ENCODE peak calls at places on chromosomes 6 and 20, in five cellular contexts. E, Q, T, B and H are unnamed samples.

GRCh38 chr6:38143191-38144154 is 323.9 kb downstream of the ZFAND3 start:
- DNase-seq in E (no peak), Q (no peak), T (no peak), B (no peak), H (no peak)

GRCh38 chr20:23652371-23652770 is 14.6 kb upstream of the CST3 start:
- DNase-seq in E (no peak), Q (no peak), T (no peak), B (no peak), H (no peak)

GRCh38 chr6:70590387-70590786 is 23.7 kb downstream of the SDHAF4 start:
- DNase-seq in E (no peak), Q (no peak), T (no peak), B (no peak), H (no peak)

GRCh38 chr6:44247338-44248302 is 719 bp downstream of the HSP90AB1 start:
- DNase-seq in E (peak; percentile 80), Q (no peak), T (peak; percentile 62), B (peak; percentile 77), H (peak; percentile 83)

GRCh38 chr6:12288844-12289654 is 1.1 kb upstream of the EDN1 start:
- DNase-seq in E (peak; percentile 58), Q (no peak), T (peak; percentile 62), B (peak; percentile 34), H (peak; percentile 81)

GRCh38 chr20:1033751-1034419 is 31.8 kb upstream of the RSPO4 start:
- DNase-seq in E (no peak), Q (no peak), T (no peak), B (no peak), H (peak; percentile 59)

GRCh38 chr20:15012551-15012950 is 675.1 kb upstream of the FLRT3 start:
- DNase-seq in E (no peak), Q (no peak), T (no peak), B (peak; percentile 43), H (no peak)

GRCh38 chr6:90790696-90791095 is 203.8 kb upstream of the MAP3K7 start:
- DNase-seq in E (no peak), Q (no peak), T (no peak), B (no peak), H (no peak)

GRCh38 chr6:24908555-24908954 is 27.2 kb downstream of the RIPOR2 start:
- DNase-seq in E (no peak), Q (no peak), T (no peak), B (no peak), H (no peak)

GRCh38 chr20:2539341-2539740 is 3.0 kb downstream of the TMC2 start:
- DNase-seq in E (no peak), Q (no peak), T (no peak), B (no peak), H (no peak)

GRCh38 chr6:27250955-27251671 is 3.6 kb downstream of the PRSS16 start:
- DNase-seq in E (no peak), Q (peak; percentile 90), T (peak; percentile 92), B (no peak), H (peak; percentile 77)

GRCh38 chr6:27254566-27254965 is 7.1 kb downstream of the PRSS16 start:
- DNase-seq in E (no peak), Q (no peak), T (no peak), B (no peak), H (no peak)

GRCh38 chr6:27248783-27249182 is 1.3 kb downstream of the PRSS16 start:
- DNase-seq in E (no peak), Q (no peak), T (no peak), B (no peak), H (no peak)

GRCh38 chr6:27250277-27250954 is 2.9 kb downstream of the PRSS16 start:
- DNase-seq in E (no peak), Q (no peak), T (no peak), B (no peak), H (no peak)

DNA sequence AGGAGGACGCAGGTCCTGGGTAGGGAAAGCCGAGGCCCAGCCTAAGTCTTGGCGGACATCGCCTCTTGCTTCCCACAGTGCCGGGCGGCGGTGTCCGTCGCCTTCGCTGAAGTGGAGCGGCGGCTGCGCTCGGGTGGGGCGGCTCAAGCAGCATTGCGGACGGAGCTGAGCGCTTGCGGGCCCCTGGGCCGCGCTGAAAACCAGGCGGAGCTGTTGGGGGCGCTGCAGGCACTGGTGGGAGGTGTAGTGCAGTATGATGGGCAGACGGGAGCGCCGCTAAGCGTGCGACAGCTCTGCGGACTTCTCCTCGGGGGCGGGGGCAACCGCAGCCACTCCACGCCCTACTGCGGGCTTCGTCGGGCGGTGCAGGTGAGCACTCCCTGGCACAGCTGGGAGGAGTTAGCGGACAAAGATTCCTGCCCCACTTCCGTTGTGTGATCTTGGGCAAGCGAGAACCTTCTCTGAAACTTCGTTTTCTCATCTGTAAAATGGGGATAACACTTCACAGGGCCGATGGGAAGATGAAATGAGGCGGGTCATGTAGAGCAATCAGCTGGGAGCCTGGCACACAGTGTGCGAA is 4.3 kb downstream of the PRSS16 start:
- DNase-seq in E (no peak), Q (peak; percentile 91), T (peak; percentile 79), B (no peak), H (peak; percentile 79)
- H3K27me3 ChIP-seq in E (no peaks in the 10 kb centered on the region), Q (no peaks in the 10 kb centered on the region), T (no peaks in the 10 kb centered on the region), B (peaks cover 10% of the 10 kb centered on the region), H (no peaks in the 10 kb centered on the region)

DNA sequence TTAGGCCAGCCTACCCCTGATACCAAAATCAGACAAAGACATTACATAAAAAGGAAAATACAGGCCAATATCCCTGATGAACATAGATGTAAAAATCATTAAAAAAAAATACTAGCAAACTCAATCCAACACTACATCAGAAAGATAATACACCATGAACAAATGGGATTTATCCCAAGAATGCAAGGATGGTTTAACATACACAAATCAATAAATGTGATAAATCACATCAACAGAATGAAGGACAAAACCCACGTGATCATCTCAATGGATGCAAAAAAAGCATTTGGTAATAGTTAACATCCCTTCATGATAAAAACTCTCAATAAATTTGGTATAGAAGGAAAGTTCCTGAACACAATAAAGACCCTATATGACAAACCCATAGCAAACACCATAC is 63.8 kb downstream of the SLC22A2 start:
- DNase-seq in E (no peak), Q (no peak), T (no peak), B (no peak), H (no peak)
- H3K9me3 ChIP-seq in E (no peaks in the 10 kb centered on the region), Q (no peaks in the 10 kb centered on the region), T (no peaks in the 10 kb centered on the region), B (peaks cover 24% of the 10 kb centered on the region), H (peaks cover 14% of the 10 kb centered on the region)

DNA sequence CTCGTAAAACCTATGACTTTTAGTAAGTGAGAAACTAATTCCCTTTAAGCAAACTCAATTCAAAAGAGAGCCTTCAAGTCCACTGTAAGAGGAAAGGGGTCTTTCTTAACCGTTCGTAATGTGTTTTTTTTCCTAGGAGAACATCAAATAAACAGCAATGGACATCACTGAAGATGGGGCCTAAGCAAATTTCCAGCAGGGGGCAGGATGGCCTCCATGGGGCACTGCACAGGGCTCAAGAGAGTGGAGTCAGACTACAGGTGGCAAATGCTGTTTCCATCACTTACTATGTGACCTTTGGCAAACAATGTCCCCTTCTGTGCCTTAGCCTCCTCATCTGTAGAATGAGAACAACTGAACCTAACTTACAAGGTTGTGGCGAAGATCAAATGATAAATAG is 88.7 kb downstream of the ARHGAP18 start:
- DNase-seq in E (no peak), Q (no peak), T (no peak), B (peak; percentile 32), H (peak; percentile 69)
- H3K27me3 ChIP-seq in E (no peaks in the 10 kb centered on the region), Q (no peaks in the 10 kb centered on the region), T (no peaks in the 10 kb centered on the region), B (no peaks in the 10 kb centered on the region), H (no peaks in the 10 kb centered on the region)

GRCh38 chr20:19022791-19023448 is 189.5 kb upstream of the SLC24A3 start:
- DNase-seq in E (no peak), Q (no peak), T (no peak), B (no peak), H (peak; percentile 57)
- H3K9me3 ChIP-seq in E (no peaks in the 10 kb centered on the region), Q (no peaks in the 10 kb centered on the region), T (no peaks in the 10 kb centered on the region), B (no peaks in the 10 kb centered on the region), H (no peaks in the 10 kb centered on the region)